ENCODE peak calls at places on chromosomes 6 and 20, in eight cellular contexts. B is HTR-8/SVneo, T is Panc1, O is ureter, W is SJSA1, J is neural progenitor cell, G is EH, Q is GM12865. I is an unnamed sample.

GRCh38 chr6:81215092-81215432 is 537.4 kb downstream of the TENT5A start:
- DNase-seq in B (no peak), T (no peak), O (no peak), W (no peak), J (no peak), G (no peak), Q (peak), I (no peak)

GRCh38 chr20:38579921-38580320 is 1.1 kb upstream of the ADIG start:
- DNase-seq in B (no peak), T (no peak), O (no peak), W (no peak), J (no peak), G (no peak), Q (no peak), I (no peak)

GRCh38 chr6:123430966-123431365 is 205.8 kb downstream of the TRDN start:
- DNase-seq in B (no peak), T (no peak), O (no peak), W (no peak), J (no peak), G (no peak), Q (no peak), I (no peak)

GRCh38 chr6:75379536-75379935 is 94.9 kb upstream of the TMEM30A start:
- DNase-seq in B (no peak), T (no peak), O (no peak), W (no peak), J (no peak), G (no peak), Q (no peak), I (no peak)

GRCh38 chr20:49563015-49563980 is 4.6 kb downstream of the PTGIS start:
- DNase-seq in B (no peak), T (no peak), O (no peak), W (no peak), J (no peak), G (no peak), Q (no peak), I (no peak)

GRCh38 chr6:32947552-32948465 is 5.1 kb downstream of the HLA-DMA start:
- DNase-seq in B (peak), T (peak), O (no peak), W (no peak), J (peak), G (peak), Q (peak), I (peak)

GRCh38 chr6:118893095-118893881 is 664 bp upstream of the ASF1A start:
- DNase-seq in B (peak), T (no peak), O (peak), W (no peak), J (no peak), G (peak), Q (peak), I (peak)

GRCh38 chr6:88709819-88710246 is 253.6 kb downstream of the RNGTT start:
- DNase-seq in B (no peak), T (no peak), O (no peak), W (no peak), J (no peak), G (no peak), Q (no peak), I (no peak)

GRCh38 chr20:10447028-10447427 is 11.9 kb downstream of the SLX4IP start:
- DNase-seq in B (peak), T (peak), O (no peak), W (no peak), J (no peak), G (peak), Q (peak), I (peak)

GRCh38 chr20:3734111-3734843 is 1.8 kb downstream of the HSPA12B start:
- DNase-seq in B (no peak), T (no peak), O (no peak), W (no peak), J (no peak), G (no peak), Q (no peak), I (no peak)

GRCh38 chr6:140445474-140446004 is 1071.1 kb upstream of the CITED2 start:
- DNase-seq in B (no peak), T (no peak), O (no peak), W (no peak), J (no peak), G (peak), Q (no peak), I (peak)

GRCh38 chr20:18213002-18213401 is 75.3 kb upstream of the ZNF133 start:
- DNase-seq in B (no peak), T (no peak), O (no peak), W (no peak), J (no peak), G (no peak), Q (no peak), I (no peak)

GRCh38 chr6:3455490-3456394 is 1.1 kb downstream of the SLC22A23 start:
- DNase-seq in B (no peak), T (no peak), O (peak), W (no peak), J (peak), G (peak), Q (no peak), I (no peak)

GRCh38 chr6:1635305-1636010 is 25.7 kb downstream of the FOXC1 start:
- DNase-seq in B (no peak), T (no peak), O (no peak), W (no peak), J (no peak), G (no peak), Q (no peak), I (no peak)